ENCODE peak calls at places on chromosomes 12 and 14, in six cellular contexts. One of them, this sample, is unnamed.

GRCh38 chr14:55373784-55374725 is 37.6 kb downstream of the ATG14 start:
- DNase-seq in NCI-H1092: no peak
- DNase-seq in midbrain: no peak
- DNase-seq in CD4-positive, alpha-beta T cell: no peak
- DNase-seq in NCI-H1694 treated with DMSO at 0.1 percent for 48 hours: no peak
- DNase-seq in tibial artery: no peak
- DNase-seq in this sample: no peak

GRCh38 chr12:4152145-4152795 is 121.3 kb upstream of the CCND2 start:
- DNase-seq in NCI-H1694 treated with DMSO at 0.1 percent for 48 hours: no peak
- DNase-seq in CD4-positive, alpha-beta T cell: no peak
- DNase-seq in tibial artery: no peak
- DNase-seq in midbrain: no peak
- DNase-seq in NCI-H1092: no peak
- DNase-seq in this sample: no peak

GRCh38 chr14:23723911-23724310 is 87.7 kb downstream of the DHRS2 start:
- DNase-seq in CD4-positive, alpha-beta T cell: no peak
- DNase-seq in NCI-H1694 treated with DMSO at 0.1 percent for 48 hours: no peak
- DNase-seq in midbrain: no peak
- DNase-seq in tibial artery: no peak
- DNase-seq in NCI-H1092: no peak
- DNase-seq in this sample: no peak

GRCh38 chr14:78314484-78314883 is 144.3 kb downstream of the NRXN3 start:
- DNase-seq in NCI-H1092: no peak
- DNase-seq in CD4-positive, alpha-beta T cell: no peak
- DNase-seq in midbrain: no peak
- DNase-seq in NCI-H1694 treated with DMSO at 0.1 percent for 48 hours: no peak
- DNase-seq in tibial artery: no peak
- DNase-seq in this sample: no peak

GRCh38 chr12:92357584-92358261 is 212.1 kb upstream of the BTG1 start:
- DNase-seq in midbrain: no peak
- DNase-seq in NCI-H1092: no peak
- DNase-seq in CD4-positive, alpha-beta T cell: no peak
- DNase-seq in NCI-H1694 treated with DMSO at 0.1 percent for 48 hours: no peak
- DNase-seq in tibial artery: no peak
- DNase-seq in this sample: no peak

GRCh38 chr12:131219173-131220006 is 265.7 kb downstream of the ADGRD1 start:
- DNase-seq in midbrain: no peak
- DNase-seq in tibial artery: peak
- DNase-seq in NCI-H1092: no peak
- DNase-seq in CD4-positive, alpha-beta T cell: no peak
- DNase-seq in NCI-H1694 treated with DMSO at 0.1 percent for 48 hours: no peak
- DNase-seq in this sample: no peak

GRCh38 chr12:82047480-82047879 is 288.3 kb upstream of the PPFIA2 start:
- DNase-seq in NCI-H1092: no peak
- DNase-seq in NCI-H1694 treated with DMSO at 0.1 percent for 48 hours: no peak
- DNase-seq in tibial artery: no peak
- DNase-seq in CD4-positive, alpha-beta T cell: no peak
- DNase-seq in midbrain: no peak
- DNase-seq in this sample: peak

GRCh38 chr14:71437870-71438269 is 494.4 kb upstream of the RGS6 start:
- DNase-seq in NCI-H1092: no peak
- DNase-seq in NCI-H1694 treated with DMSO at 0.1 percent for 48 hours: no peak
- DNase-seq in midbrain: no peak
- DNase-seq in tibial artery: no peak
- DNase-seq in CD4-positive, alpha-beta T cell: no peak
- DNase-seq in this sample: no peak

GRCh38 chr12:51548241-51548640 is 42.8 kb upstream of the SCN8A start:
- DNase-seq in NCI-H1694 treated with DMSO at 0.1 percent for 48 hours: no peak
- DNase-seq in tibial artery: no peak
- DNase-seq in midbrain: no peak
- DNase-seq in CD4-positive, alpha-beta T cell: no peak
- DNase-seq in NCI-H1092: no peak
- DNase-seq in this sample: no peak

GRCh38 chr14:74954232-74954946 is 1.0 kb downstream of the PGF start:
- DNase-seq in NCI-H1694 treated with DMSO at 0.1 percent for 48 hours: peak
- DNase-seq in NCI-H1092: peak
- DNase-seq in tibial artery: peak
- DNase-seq in CD4-positive, alpha-beta T cell: no peak
- DNase-seq in midbrain: no peak
- DNase-seq in this sample: peak

GRCh38 chr14:89186850-89187376 is 230.1 kb downstream of the FOXN3 start:
- DNase-seq in tibial artery: no peak
- DNase-seq in NCI-H1092: no peak
- DNase-seq in CD4-positive, alpha-beta T cell: no peak
- DNase-seq in NCI-H1694 treated with DMSO at 0.1 percent for 48 hours: no peak
- DNase-seq in midbrain: no peak
- DNase-seq in this sample: no peak

GRCh38 chr14:93947282-93947681 is 20.1 kb downstream of the FAM181A start:
- DNase-seq in NCI-H1694 treated with DMSO at 0.1 percent for 48 hours: no peak
- DNase-seq in CD4-positive, alpha-beta T cell: no peak
- DNase-seq in midbrain: no peak
- DNase-seq in NCI-H1092: no peak
- DNase-seq in tibial artery: no peak
- DNase-seq in this sample: no peak

GRCh38 chr14:82354126-82354525 is 820.5 kb upstream of the SEL1L start:
- DNase-seq in NCI-H1694 treated with DMSO at 0.1 percent for 48 hours: no peak
- DNase-seq in midbrain: no peak
- DNase-seq in CD4-positive, alpha-beta T cell: no peak
- DNase-seq in tibial artery: no peak
- DNase-seq in NCI-H1092: no peak
- DNase-seq in this sample: no peak

GRCh38 chr14:74569826-74570591 is 42.0 kb downstream of the LTBP2 start:
- DNase-seq in NCI-H1694 treated with DMSO at 0.1 percent for 48 hours: peak
- DNase-seq in midbrain: no peak
- DNase-seq in CD4-positive, alpha-beta T cell: no peak
- DNase-seq in tibial artery: no peak
- DNase-seq in NCI-H1092: no peak
- DNase-seq in this sample: peak

GRCh38 chr12:130337476-130338303 is at the start of gene PIWIL1:
- DNase-seq in CD4-positive, alpha-beta T cell: no peak
- DNase-seq in NCI-H1092: no peak
- DNase-seq in tibial artery: no peak
- DNase-seq in midbrain: no peak
- DNase-seq in NCI-H1694 treated with DMSO at 0.1 percent for 48 hours: no peak
- DNase-seq in this sample: no peak

GRCh38 chr12:103169-103981 is 36.8 kb downstream of the IQSEC3 start:
- DNase-seq in NCI-H1092: peak
- DNase-seq in CD4-positive, alpha-beta T cell: no peak
- DNase-seq in tibial artery: peak
- DNase-seq in NCI-H1694 treated with DMSO at 0.1 percent for 48 hours: no peak
- DNase-seq in midbrain: no peak
- DNase-seq in this sample: no peak

GRCh38 chr12:14256139-14256538 is 109.3 kb upstream of the ATF7IP start:
- DNase-seq in midbrain: no peak
- DNase-seq in tibial artery: no peak
- DNase-seq in NCI-H1092: no peak
- DNase-seq in CD4-positive, alpha-beta T cell: peak
- DNase-seq in NCI-H1694 treated with DMSO at 0.1 percent for 48 hours: no peak
- DNase-seq in this sample: no peak

GRCh38 chr12:66035289-66035961 is 95.1 kb downstream of the LLPH start:
- DNase-seq in CD4-positive, alpha-beta T cell: no peak
- DNase-seq in NCI-H1694 treated with DMSO at 0.1 percent for 48 hours: no peak
- DNase-seq in tibial artery: no peak
- DNase-seq in NCI-H1092: no peak
- DNase-seq in midbrain: no peak
- DNase-seq in this sample: no peak

GRCh38 chr12:11607313-11608081 is 42.0 kb upstream of the ETV6 start:
- DNase-seq in NCI-H1092: no peak
- DNase-seq in midbrain: no peak
- DNase-seq in tibial artery: no peak
- DNase-seq in CD4-positive, alpha-beta T cell: no peak
- DNase-seq in NCI-H1694 treated with DMSO at 0.1 percent for 48 hours: no peak
- DNase-seq in this sample: no peak

GRCh38 chr12:92070054-92070863 is 75.4 kb downstream of the BTG1 start:
- DNase-seq in midbrain: no peak
- DNase-seq in CD4-positive, alpha-beta T cell: no peak
- DNase-seq in NCI-H1694 treated with DMSO at 0.1 percent for 48 hours: no peak
- DNase-seq in NCI-H1092: no peak
- DNase-seq in tibial artery: no peak
- DNase-seq in this sample: no peak

GRCh38 chr14:76050797-76051392 is 65.3 kb downstream of the IFT43 start:
- DNase-seq in midbrain: peak
- DNase-seq in tibial artery: no peak
- DNase-seq in NCI-H1092: peak
- DNase-seq in CD4-positive, alpha-beta T cell: peak
- DNase-seq in NCI-H1694 treated with DMSO at 0.1 percent for 48 hours: peak
- DNase-seq in this sample: peak

GRCh38 chr12:65696227-65696626 is 128.1 kb upstream of the HMGA2 start:
- DNase-seq in NCI-H1694 treated with DMSO at 0.1 percent for 48 hours: no peak
- DNase-seq in tibial artery: no peak
- DNase-seq in CD4-positive, alpha-beta T cell: no peak
- DNase-seq in midbrain: no peak
- DNase-seq in NCI-H1092: no peak
- DNase-seq in this sample: no peak

GRCh38 chr14:49955013-49955412 is 62.1 kb downstream of the ARF6 start:
- DNase-seq in NCI-H1092: no peak
- DNase-seq in tibial artery: no peak
- DNase-seq in NCI-H1694 treated with DMSO at 0.1 percent for 48 hours: no peak
- DNase-seq in midbrain: no peak
- DNase-seq in CD4-positive, alpha-beta T cell: no peak
- DNase-seq in this sample: no peak

GRCh38 chr12:43278268-43278832 is 273.7 kb downstream of the ADAMTS20 start:
- DNase-seq in NCI-H1694 treated with DMSO at 0.1 percent for 48 hours: no peak
- DNase-seq in NCI-H1092: no peak
- DNase-seq in midbrain: no peak
- DNase-seq in tibial artery: no peak
- DNase-seq in CD4-positive, alpha-beta T cell: no peak
- DNase-seq in this sample: peak

GRCh38 chr12:56086096-56086495 is 6.1 kb downstream of the ERBB3 start:
- DNase-seq in NCI-H1092: no peak
- DNase-seq in tibial artery: no peak
- DNase-seq in NCI-H1694 treated with DMSO at 0.1 percent for 48 hours: no peak
- DNase-seq in CD4-positive, alpha-beta T cell: no peak
- DNase-seq in midbrain: no peak
- DNase-seq in this sample: no peak

GRCh38 chr14:68401855-68402254 is 391.0 kb downstream of the ZFP36L1 start:
- DNase-seq in midbrain: no peak
- DNase-seq in CD4-positive, alpha-beta T cell: no peak
- DNase-seq in NCI-H1694 treated with DMSO at 0.1 percent for 48 hours: no peak
- DNase-seq in NCI-H1092: no peak
- DNase-seq in tibial artery: no peak
- DNase-seq in this sample: no peak

GRCh38 chr12:72872986-72873385 is 600.8 kb downstream of the TRHDE start:
- DNase-seq in CD4-positive, alpha-beta T cell: no peak
- DNase-seq in NCI-H1092: no peak
- DNase-seq in NCI-H1694 treated with DMSO at 0.1 percent for 48 hours: no peak
- DNase-seq in midbrain: no peak
- DNase-seq in tibial artery: no peak
- DNase-seq in this sample: no peak

GRCh38 chr14:104072586-104072985 is 12.9 kb upstream of the ASPG start:
- DNase-seq in midbrain: no peak
- DNase-seq in NCI-H1092: no peak
- DNase-seq in tibial artery: no peak
- DNase-seq in CD4-positive, alpha-beta T cell: no peak
- DNase-seq in NCI-H1694 treated with DMSO at 0.1 percent for 48 hours: no peak
- DNase-seq in this sample: no peak